ENCODE peak calls at places on chromosome 6, in four cellular contexts. One of them, this sample, is unnamed.

GRCh38 chr6:56540950-56541600 is 101.6 kb downstream of the DST start:
- DNase-seq in lower lobe of right lung: no peak
- DNase-seq in LHCN-M2: no peak
- DNase-seq in NCI-H2029 treated with DMSO at 0.1 percent for 48 hours: no peak
- DNase-seq in this sample: no peak

GRCh38 chr6:137341721-137342195 is 122.6 kb upstream of the IFNGR1 start:
- DNase-seq in LHCN-M2: peak; percentile 49
- DNase-seq in NCI-H2029 treated with DMSO at 0.1 percent for 48 hours: no peak
- DNase-seq in lower lobe of right lung: peak; percentile 49
- DNase-seq in this sample: no peak

GRCh38 chr6:142925575-142926110 is 19.3 kb downstream of the HIVEP2 start:
- DNase-seq in lower lobe of right lung: no peak
- DNase-seq in NCI-H2029 treated with DMSO at 0.1 percent for 48 hours: no peak
- DNase-seq in LHCN-M2: peak; percentile 34
- DNase-seq in this sample: no peak

GRCh38 chr6:42914546-42914945 is 1.3 kb upstream of the PTCRA start:
- DNase-seq in LHCN-M2: no peak
- DNase-seq in NCI-H2029 treated with DMSO at 0.1 percent for 48 hours: no peak
- DNase-seq in lower lobe of right lung: no peak
- DNase-seq in this sample: no peak

GRCh38 chr6:162680367-162680766 is 47.2 kb downstream of the PRKN start:
- DNase-seq in LHCN-M2: no peak
- DNase-seq in NCI-H2029 treated with DMSO at 0.1 percent for 48 hours: no peak
- DNase-seq in lower lobe of right lung: no peak
- DNase-seq in this sample: no peak

GRCh38 chr6:140460267-140460666 is 1085.8 kb upstream of the CITED2 start:
- DNase-seq in LHCN-M2: no peak
- DNase-seq in lower lobe of right lung: no peak
- DNase-seq in NCI-H2029 treated with DMSO at 0.1 percent for 48 hours: no peak
- DNase-seq in this sample: no peak

GRCh38 chr6:31797607-31798006 is 2.1 kb upstream of the VARS1 start:
- DNase-seq in NCI-H2029 treated with DMSO at 0.1 percent for 48 hours: no peak
- DNase-seq in lower lobe of right lung: peak; percentile 28
- DNase-seq in LHCN-M2: no peak
- DNase-seq in this sample: no peak

GRCh38 chr6:158665332-158665731 is 15.5 kb downstream of the SYTL3 start:
- DNase-seq in lower lobe of right lung: no peak
- DNase-seq in LHCN-M2: no peak
- DNase-seq in NCI-H2029 treated with DMSO at 0.1 percent for 48 hours: no peak
- DNase-seq in this sample: no peak

GRCh38 chr6:42042108-42042507 is 8.2 kb upstream of the TAF8 start:
- DNase-seq in lower lobe of right lung: no peak
- DNase-seq in LHCN-M2: no peak
- DNase-seq in NCI-H2029 treated with DMSO at 0.1 percent for 48 hours: no peak
- DNase-seq in this sample: no peak

GRCh38 chr6:25302677-25303128 is 23.5 kb downstream of the CARMIL1 start:
- DNase-seq in lower lobe of right lung: no peak
- DNase-seq in LHCN-M2: peak; percentile 81
- DNase-seq in NCI-H2029 treated with DMSO at 0.1 percent for 48 hours: peak; percentile 92
- DNase-seq in this sample: no peak

GRCh38 chr6:107361568-107362270 is 97.6 kb downstream of the PDSS2 start:
- DNase-seq in LHCN-M2: peak; percentile 77
- DNase-seq in NCI-H2029 treated with DMSO at 0.1 percent for 48 hours: no peak
- DNase-seq in lower lobe of right lung: no peak
- DNase-seq in this sample: no peak

GRCh38 chr6:33298773-33299236 is at the start of gene RGL2:
- DNase-seq in NCI-H2029 treated with DMSO at 0.1 percent for 48 hours: peak; percentile 64
- DNase-seq in LHCN-M2: peak; percentile 61
- DNase-seq in lower lobe of right lung: peak; percentile 92
- DNase-seq in this sample: no peak

GRCh38 chr6:32941412-32941784 is 570 bp upstream of the HLA-DMB start:
- DNase-seq in LHCN-M2: no peak
- DNase-seq in lower lobe of right lung: no peak
- DNase-seq in NCI-H2029 treated with DMSO at 0.1 percent for 48 hours: no peak
- DNase-seq in this sample: no peak

GRCh38 chr6:20605581-20605980 is 71.3 kb downstream of the CDKAL1 start:
- DNase-seq in LHCN-M2: no peak
- DNase-seq in lower lobe of right lung: no peak
- DNase-seq in NCI-H2029 treated with DMSO at 0.1 percent for 48 hours: no peak
- DNase-seq in this sample: no peak

GRCh38 chr6:32529697-32530429 is at the start of gene HLA-DRB5:
- DNase-seq in LHCN-M2: no peak
- DNase-seq in lower lobe of right lung: peak; percentile 75
- DNase-seq in NCI-H2029 treated with DMSO at 0.1 percent for 48 hours: no peak
- DNase-seq in this sample: no peak

GRCh38 chr6:144447487-144447886 is 162.4 kb downstream of the UTRN start:
- DNase-seq in LHCN-M2: peak; percentile 60
- DNase-seq in lower lobe of right lung: no peak
- DNase-seq in NCI-H2029 treated with DMSO at 0.1 percent for 48 hours: no peak
- DNase-seq in this sample: no peak

GRCh38 chr6:150600302-150601017 is 775 bp downstream of the PLEKHG1 start:
- DNase-seq in NCI-H2029 treated with DMSO at 0.1 percent for 48 hours: no peak
- DNase-seq in LHCN-M2: peak; percentile 14
- DNase-seq in lower lobe of right lung: peak; percentile 78
- DNase-seq in this sample: peak; percentile 46